ENCODE peak calls at places on chromosomes 1 and 21, in nine cellular contexts. B is COR-L47; V is RWPE1; I is ecto neural progenitor cell; Y is activated CD4-positive, alpha-beta T cell treated with anti-CD3 and anti-CD28 coated beads, Interleukin-2, amount 50 U/mL, for 1 hour; C is lung; Q is endothelial cell; U is body of pancreas; R is stimulated activated CD8-positive, alpha-beta memory T cell treated with anti-CD3 and anti-CD28 coated beads, Interleukin-15, amount 100 ng/mL, for 1 hour. P is an unnamed sample.

GRCh38 chr1:29408831-29409605 is 172.7 kb downstream of the PTPRU start:
- DNase-seq in B (no peak), V (no peak), I (no peak), Y (no peak), C (no peak), Q (no peak), U (no peak), R (no peak), P (no peak)

GRCh38 chr1:231558711-231559205 is 30.3 kb downstream of the TSNAX start:
- DNase-seq in B (no peak), V (no peak), I (no peak), Y (no peak), C (no peak), Q (no peak), U (no peak), R (no peak), P (no peak)

GRCh38 chr21:29215709-29216108 is 83.0 kb upstream of the BACH1 start:
- DNase-seq in B (no peak), V (no peak), I (no peak), Y (no peak), C (no peak), Q (no peak), U (no peak), R (no peak), P (no peak)

GRCh38 chr1:222918746-222919477 is 104.1 kb downstream of the DISP1 start:
- DNase-seq in B (no peak), V (no peak), I (no peak), Y (no peak), C (no peak), Q (no peak), U (no peak), R (no peak), P (no peak)

GRCh38 chr1:228851196-228851595 is 115.9 kb downstream of the RHOU start:
- DNase-seq in B (no peak), V (no peak), I (peak), Y (no peak), C (no peak), Q (no peak), U (no peak), R (no peak), P (no peak)

GRCh38 chr1:115652236-115652788 is 10.5 kb downstream of the VANGL1 start:
- DNase-seq in B (no peak), V (no peak), I (no peak), Y (no peak), C (no peak), Q (no peak), U (no peak), R (no peak), P (no peak)

GRCh38 chr1:173149887-173150286 is 57.2 kb downstream of the TNFSF4 start:
- DNase-seq in B (no peak), V (peak), I (no peak), Y (no peak), C (peak), Q (no peak), U (no peak), R (no peak), P (no peak)

GRCh38 chr21:43361127-43361492 is 65.8 kb downstream of the SIK1 start:
- DNase-seq in B (no peak), V (no peak), I (no peak), Y (no peak), C (no peak), Q (no peak), U (no peak), R (no peak), P (no peak)

GRCh38 chr1:185512442-185512841 is 195.4 kb upstream of the IVNS1ABP start:
- DNase-seq in B (no peak), V (no peak), I (no peak), Y (no peak), C (no peak), Q (no peak), U (no peak), R (no peak), P (no peak)

GRCh38 chr1:9825101-9826074 is 1.6 kb upstream of the CLSTN1 start:
- DNase-seq in B (peak), V (peak), I (peak), Y (peak), C (peak), Q (no peak), U (peak), R (no peak), P (peak)

GRCh38 chr1:168550971-168551370 is 7.2 kb upstream of the XCL2 start:
- DNase-seq in B (no peak), V (no peak), I (no peak), Y (no peak), C (no peak), Q (no peak), U (no peak), R (no peak), P (no peak)

GRCh38 chr1:239763850-239764249 is 327.8 kb upstream of the FMN2 start:
- DNase-seq in B (no peak), V (no peak), I (no peak), Y (no peak), C (no peak), Q (no peak), U (no peak), R (no peak), P (no peak)

GRCh38 chr1:212712451-212713303 is 13.0 kb upstream of the BATF3 start:
- DNase-seq in B (no peak), V (no peak), I (no peak), Y (no peak), C (no peak), Q (no peak), U (no peak), R (no peak), P (no peak)

GRCh38 chr1:24236170-24237045 is 49.3 kb upstream of the IFNLR1 start:
- DNase-seq in B (no peak), V (peak), I (no peak), Y (no peak), C (peak), Q (no peak), U (no peak), R (no peak), P (peak)

GRCh38 chr1:15201849-15202551 is 45.0 kb upstream of the FHAD1 start:
- DNase-seq in B (no peak), V (no peak), I (no peak), Y (no peak), C (no peak), Q (no peak), U (peak), R (no peak), P (peak)

GRCh38 chr1:172201572-172201971 is 218.9 kb upstream of the C1orf105 start:
- DNase-seq in B (no peak), V (no peak), I (no peak), Y (no peak), C (no peak), Q (no peak), U (no peak), R (no peak), P (no peak)

GRCh38 chr1:89087241-89087640 is 22.2 kb upstream of the GBP1 start:
- DNase-seq in B (no peak), V (no peak), I (no peak), Y (no peak), C (no peak), Q (no peak), U (no peak), R (no peak), P (no peak)

GRCh38 chr21:32377991-32378390 is 14.8 kb downstream of the URB1 start:
- DNase-seq in B (no peak), V (no peak), I (no peak), Y (no peak), C (no peak), Q (no peak), U (no peak), R (no peak), P (no peak)

GRCh38 chr21:43984905-43985689 is 27.0 kb upstream of the TRAPPC10 start:
- DNase-seq in B (no peak), V (peak), I (no peak), Y (no peak), C (no peak), Q (no peak), U (no peak), R (no peak), P (no peak)

GRCh38 chr1:211579434-211580302 is 707 bp upstream of the SLC30A1 start:
- DNase-seq in B (peak), V (peak), I (no peak), Y (no peak), C (no peak), Q (peak), U (peak), R (no peak), P (peak)

GRCh38 chr1:91036894-91037829 is 15.3 kb upstream of the ZNF644 start:
- DNase-seq in B (no peak), V (no peak), I (no peak), Y (no peak), C (no peak), Q (no peak), U (no peak), R (no peak), P (peak)

P was measured in LoVo.